ENCODE peak calls at places on chromosomes 12 and 14, in four cellular contexts. K, I, Z and M are unnamed samples.

GRCh38 chr12:12872934-12873275 is 18.5 kb upstream of the GPRC5A start:
- DNase-seq in I (no peak), Z (no peak), K (no peak), M (no peak)

GRCh38 chr12:79012616-79013015 is 148.0 kb downstream of the SYT1 start:
- DNase-seq in Z (no peak), K (no peak), I (no peak), M (no peak)

GRCh38 chr14:66240112-66240511 is 246.1 kb upstream of the CCDC196 start:
- DNase-seq in Z (no peak), I (no peak), K (no peak), M (no peak)

GRCh38 chr14:102234331-102235264 is 70.4 kb downstream of the MOK start:
- DNase-seq in Z (no peak), I (no peak), K (no peak), M (no peak)

GRCh38 chr14:66443158-66443695 is 42.9 kb upstream of the CCDC196 start:
- DNase-seq in I (no peak), K (no peak), Z (no peak), M (no peak)

GRCh38 chr12:93847517-93848452 is 170.6 kb downstream of the CRADD start:
- DNase-seq in K (no peak), I (no peak), Z (peak), M (peak)

GRCh38 chr12:92078167-92079053 is 67.2 kb downstream of the BTG1 start:
- DNase-seq in I (peak), Z (no peak), K (no peak), M (no peak)

GRCh38 chr14:50560929-50561280 is 960 bp downstream of the ATL1 start:
- DNase-seq in K (peak), Z (no peak), I (no peak), M (no peak)